ENCODE peak calls at places on chromosomes 11 and 22, in ten cellular contexts. O, X, M, Q, R, S, K, W, J and D are unnamed samples. For H3K36me3, the result is how much of the 10 kb centered on the place peaks cover.

GRCh38 chr11:124748100-124748418 is 4.0 kb downstream of the VSIG2 start:
- DNase-seq in J (no peak), O (no peak), X (no peak), K (no peak), S (no peak), Q (no peak), R (no peak), W (no peak), M (no peak), D (no peak)

GRCh38 chr22:45582236-45582954 is 79.7 kb downstream of the FBLN1 start:
- DNase-seq in R (no peak), J (no peak), Q (peak), M (no peak), X (no peak), O (no peak), K (no peak), S (no peak), W (no peak), D (no peak)

GRCh38 chr22:29458551-29458950 is 20.2 kb downstream of the RFPL1 start:
- DNase-seq in Q (no peak), O (no peak), X (no peak), W (no peak), R (no peak), S (no peak), M (no peak), J (no peak), K (no peak), D (no peak)

GRCh38 chr11:10087621-10088225 is 206.3 kb downstream of the SBF2 start:
- DNase-seq in K (no peak), J (no peak), W (no peak), X (no peak), Q (no peak), S (no peak), O (no peak), R (no peak), M (no peak), D (no peak)

GRCh38 chr22:35152316-35152715 is 86.4 kb downstream of the ISX start:
- DNase-seq in X (no peak), J (no peak), K (no peak), O (no peak), W (no peak), M (no peak), Q (peak), R (no peak), S (no peak), D (no peak)

GRCh38 chr11:60631939-60632338 is 67.5 kb upstream of the MS4A8 start:
- DNase-seq in Q (no peak), O (no peak), S (no peak), W (no peak), X (no peak), J (no peak), R (no peak), M (no peak), K (no peak), D (no peak)

GRCh38 chr11:60504219-60504618 is 11.0 kb upstream of the MS4A13 start:
- DNase-seq in K (no peak), S (peak), O (no peak), Q (no peak), J (no peak), R (no peak), W (no peak), X (no peak), M (no peak), D (no peak)

GRCh38 chr11:44286268-44286880 is 23.6 kb downstream of the ALX4 start:
- DNase-seq in M (peak), R (peak), S (peak), O (peak), Q (peak), J (no peak), W (no peak), K (peak), X (no peak), D (peak)

GRCh38 chr22:36334838-36335603 is 52.7 kb downstream of the MYH9 start:
- DNase-seq in K (peak), X (no peak), R (no peak), M (no peak), W (no peak), O (peak), J (no peak), S (no peak), Q (peak), D (peak)

GRCh38 chr11:117382746-117383145 is 55.1 kb downstream of the CEP164 start:
- DNase-seq in X (no peak), O (no peak), W (no peak), M (no peak), R (no peak), S (no peak), K (no peak), Q (no peak), J (no peak), D (no peak)

GRCh38 chr22:34760276-34761008 is 305.5 kb upstream of the ISX start:
- DNase-seq in Q (no peak), K (no peak), M (no peak), R (no peak), O (peak), S (no peak), X (no peak), W (no peak), J (no peak), D (no peak)

GRCh38 chr11:30879322-30880020 is 293.3 kb upstream of the MPPED2 start:
- DNase-seq in O (no peak), W (no peak), S (no peak), J (no peak), M (no peak), R (no peak), K (no peak), X (no peak), Q (no peak), D (no peak)

GRCh38 chr11:11731311-11732083 is 109.7 kb upstream of the GALNT18 start:
- DNase-seq in M (no peak), K (peak), S (no peak), Q (no peak), X (no peak), R (no peak), W (no peak), O (peak), J (no peak), D (no peak)

GRCh38 chr11:128492903-128493569 is 94.3 kb downstream of the ETS1 start:
- DNase-seq in X (no peak), M (no peak), J (no peak), Q (no peak), K (no peak), R (no peak), O (no peak), W (no peak), S (no peak), D (no peak)

GRCh38 chr11:73295259-73295995 is 12.6 kb upstream of the ARHGEF17 start:
- DNase-seq in J (peak), W (peak), O (peak), M (peak), K (peak), S (peak), X (peak), R (peak), Q (peak), D (peak)

GRCh38 chr11:11895672-11896071 is 53.9 kb downstream of the USP47 start:
- DNase-seq in S (no peak), O (no peak), K (peak), W (no peak), M (no peak), J (no peak), X (no peak), Q (no peak), R (no peak), D (no peak)

GRCh38 chr11:112400615-112401014 is 140.0 kb upstream of the PLET1 start:
- DNase-seq in X (no peak), M (no peak), K (no peak), S (no peak), W (no peak), R (no peak), O (no peak), J (no peak), Q (no peak), D (no peak)

GRCh38 chr11:13929551-13929950 is 33.0 kb upstream of the SPON1 start:
- DNase-seq in Q (no peak), M (no peak), X (no peak), W (no peak), O (no peak), J (no peak), R (no peak), K (no peak), S (no peak), D (no peak)

GRCh38 chr22:22770280-22770871 is 117.2 kb upstream of the IGLL5 start:
- DNase-seq in S (peak), W (no peak), M (no peak), K (no peak), J (no peak), Q (no peak), R (no peak), X (no peak), O (peak), D (peak)

GRCh38 chr11:2386591-2386990 is 9.5 kb downstream of the CD81 start:
- DNase-seq in K (no peak), S (no peak), J (no peak), O (no peak), W (no peak), R (no peak), Q (peak), M (no peak), X (no peak), D (no peak)

GRCh38 chr22:20430101-20430640 is 7.5 kb downstream of the SCARF2 start:
- DNase-seq in K (no peak), W (no peak), Q (peak), J (no peak), R (peak), O (no peak), S (no peak), M (no peak), X (no peak), D (no peak)

GRCh38 chr22:47826016-47826415 is 1063.6 kb downstream of the TBC1D22A start:
- DNase-seq in M (no peak), Q (no peak), K (no peak), J (no peak), S (no peak), W (peak), X (no peak), R (no peak), O (no peak), D (no peak)

GRCh38 chr11:11620966-11621880 is 582 bp downstream of the GALNT18 start:
- DNase-seq in W (peak), S (peak), J (peak), M (peak), O (peak), K (peak), X (peak), R (no peak), Q (peak), D (peak)

GRCh38 chr22:50262460-50262911 is 1.0 kb upstream of the MAPK12 start:
- DNase-seq in X (no peak), J (no peak), O (no peak), W (no peak), M (no peak), Q (no peak), S (no peak), R (no peak), K (no peak), D (no peak)

GRCh38 chr22:35337932-35338331 is 38.2 kb downstream of the TOM1 start:
- DNase-seq in K (no peak), R (no peak), S (no peak), O (no peak), M (no peak), Q (no peak), W (no peak), J (no peak), X (no peak), D (no peak)

GRCh38 chr22:49235463-49236300 is 592.0 kb downstream of the BRD1 start:
- DNase-seq in J (no peak), S (peak), M (no peak), Q (peak), W (peak), O (no peak), K (no peak), X (no peak), R (no peak), D (peak)

GRCh38 chr22:25153961-25154685 is 45.5 kb upstream of the CRYBB3 start:
- DNase-seq in Q (no peak), W (peak), J (peak), S (peak), K (no peak), M (peak), R (no peak), X (peak), O (peak), D (no peak)

DNA sequence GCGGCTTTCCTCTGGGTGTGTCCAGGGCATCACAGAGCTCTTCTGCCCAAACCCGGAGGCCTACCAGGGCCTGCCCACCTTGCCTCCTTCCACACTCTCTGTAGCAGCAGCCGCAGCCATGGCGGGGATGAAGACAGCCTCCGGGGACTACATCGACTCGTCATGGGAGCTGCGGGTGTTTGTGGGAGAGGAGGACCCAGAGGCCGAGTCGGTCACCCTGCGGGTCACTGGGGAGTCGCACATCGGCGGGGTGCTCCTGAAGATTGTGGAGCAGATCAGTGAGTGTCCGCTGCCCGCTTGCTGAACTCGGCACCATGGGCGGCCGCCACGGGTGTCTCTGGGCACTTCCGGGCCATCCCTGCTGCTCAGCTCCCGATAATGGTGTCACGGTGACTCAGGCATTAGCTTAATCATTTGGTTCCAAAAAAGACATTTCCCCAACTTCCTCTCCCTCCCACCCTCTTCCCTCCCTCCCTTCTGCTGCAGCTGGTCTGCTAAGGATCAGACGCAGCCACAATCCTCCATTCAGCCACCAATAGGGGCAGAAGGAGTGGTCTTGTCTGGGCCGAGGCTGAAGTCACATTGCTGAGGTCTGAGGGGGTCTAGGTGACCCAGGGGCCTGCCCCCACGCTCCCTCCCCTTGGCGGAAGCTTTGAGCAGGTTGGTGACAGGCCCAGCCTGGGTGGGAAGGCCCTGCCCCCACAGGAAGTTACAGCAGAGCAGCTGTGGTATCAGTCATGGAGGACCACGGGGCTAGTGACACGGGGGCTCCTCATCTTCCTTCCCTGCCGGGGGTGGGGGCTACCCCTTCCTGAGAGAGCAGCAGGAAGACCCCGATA is 945 bp downstream of the FERMT3 start:
- DNase-seq in R (peak), M (peak), O (no peak), Q (peak), X (peak), W (peak), S (peak), J (peak), K (peak), D (peak)
- H3K36me3 ChIP-seq in R (under half), M (under half), O (under half), Q (under half), X (under half), W (under half), S (under half), J (under half), K (under half), D (under half)

GRCh38 chr22:23823331-23823791 is 15.4 kb downstream of the DERL3 start:
- DNase-seq in X (no peak), S (no peak), K (no peak), Q (peak), M (no peak), O (peak), R (peak), W (no peak), J (no peak), D (no peak)
- H3K36me3 ChIP-seq in X (half or more), S (under half), K (half or more), Q (under half), M (under half), O (under half), R (half or more), W (half or more), J (under half), D (under half)

DNA sequence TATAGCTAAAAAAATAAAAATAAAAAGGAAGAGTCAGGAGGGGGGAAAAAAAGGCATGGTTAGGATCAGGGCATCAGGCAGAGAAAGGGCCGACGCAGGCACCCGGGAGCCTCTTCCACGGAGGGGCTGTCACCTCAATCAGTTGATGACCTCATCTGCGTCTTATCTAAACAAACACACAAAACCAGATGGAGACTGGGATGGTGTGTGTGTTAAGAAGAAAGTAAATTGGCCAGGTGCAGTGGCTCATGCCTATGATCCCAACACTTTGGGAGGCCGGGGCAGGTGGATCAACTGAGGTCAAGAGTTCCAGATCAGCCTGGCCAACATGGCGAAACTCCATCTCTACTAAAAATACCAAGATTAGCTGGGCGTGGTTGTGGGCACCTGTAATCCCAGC is 63.6 kb downstream of the DHCR7 start:
- DNase-seq in O (no peak), K (no peak), R (no peak), S (no peak), Q (no peak), M (no peak), J (no peak), W (no peak), X (no peak), D (no peak)
- H3K36me3 ChIP-seq in O (under half), K (under half), R (under half), S (under half), Q (under half), M (under half), J (under half), W (under half), X (under half), D (under half)

DNA sequence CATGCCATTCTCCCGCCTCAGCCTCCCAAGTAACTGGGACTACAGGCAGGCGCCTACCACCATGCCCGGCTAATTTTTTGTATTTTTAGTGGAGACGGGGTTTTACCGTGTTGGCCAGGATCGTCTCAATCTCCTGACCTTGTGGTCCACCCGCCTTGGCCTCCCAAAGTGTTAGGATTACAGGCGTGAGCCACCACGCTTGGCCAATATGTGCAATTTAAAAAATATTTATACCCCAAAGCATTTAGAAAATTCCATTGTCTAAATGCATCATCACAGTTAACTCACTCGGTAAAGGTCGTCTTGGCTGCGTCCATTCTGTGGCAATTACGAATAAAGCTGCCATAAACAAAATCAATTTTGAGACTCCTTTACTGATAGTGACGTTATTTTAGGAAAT is 36.2 kb downstream of the EP300 start:
- DNase-seq in X (no peak), R (no peak), O (no peak), J (no peak), W (no peak), K (no peak), S (no peak), Q (no peak), M (no peak), D (no peak)
- H3K36me3 ChIP-seq in X (half or more), R (half or more), O (under half), J (half or more), W (half or more), K (half or more), S (half or more), Q (under half), M (under half), D (under half)

GRCh38 chr22:33000342-33001280 is 57.6 kb downstream of the SYN3 start:
- DNase-seq in W (peak), Q (no peak), J (peak), S (peak), R (peak), O (peak), M (peak), K (peak), X (peak), D (peak)
- H3K36me3 ChIP-seq in W (under half), Q (under half), J (under half), S (under half), R (under half), O (under half), M (under half), K (under half), X (under half), D (under half)

GRCh38 chr11:93737904-93738612 is 3.2 kb downstream of the TAF1D start:
- DNase-seq in Q (no peak), M (no peak), J (no peak), X (no peak), S (no peak), R (no peak), O (peak), K (peak), W (no peak), D (no peak)

GRCh38 chr11:93736129-93736528 is 5.2 kb downstream of the TAF1D start:
- DNase-seq in M (no peak), Q (no peak), W (no peak), J (no peak), K (peak), X (no peak), R (no peak), S (no peak), O (no peak), D (no peak)

GRCh38 chr11:93734427-93735222 is 6.7 kb downstream of the TAF1D start:
- DNase-seq in J (no peak), S (no peak), W (no peak), O (no peak), K (no peak), X (no peak), M (no peak), Q (no peak), R (no peak), D (no peak)

GRCh38 chr11:93733474-93733873 is 7.8 kb downstream of the TAF1D start:
- DNase-seq in J (no peak), S (no peak), Q (no peak), K (no peak), M (no peak), X (no peak), R (no peak), W (no peak), O (peak), D (no peak)

DNA sequence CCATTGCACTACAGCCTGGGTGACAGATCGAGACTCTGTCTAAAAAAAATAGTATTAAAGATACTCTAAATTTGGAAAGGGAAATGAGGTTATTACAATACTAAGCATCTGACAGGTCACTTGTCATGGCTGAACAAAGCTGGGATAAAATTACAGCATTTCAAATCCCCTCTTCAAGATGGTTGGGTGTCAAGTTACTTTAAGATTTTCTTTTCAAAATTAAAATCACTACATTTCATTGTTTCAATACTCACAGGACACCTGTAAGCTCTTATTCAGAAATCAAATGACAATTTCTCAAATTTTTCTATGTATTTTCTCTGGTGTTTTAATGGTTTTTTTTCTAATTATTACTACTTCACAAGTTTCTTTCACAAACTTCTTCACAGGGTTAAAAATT is 5.7 kb downstream of the TAF1D start:
- DNase-seq in X (no peak), O (no peak), Q (no peak), J (no peak), K (no peak), R (no peak), W (no peak), M (no peak), S (no peak), D (no peak)
- H3K36me3 ChIP-seq in X (half or more), O (half or more), Q (under half), J (half or more), K (under half), R (half or more), W (half or more), M (under half), S (half or more), D (half or more)

GRCh38 chr11:70415176-70415575 is 16.8 kb downstream of the CTTN start:
- DNase-seq in K (peak), O (peak), J (no peak), W (no peak), Q (no peak), R (no peak), M (no peak), X (no peak), S (no peak), D (peak)
- H3K36me3 ChIP-seq in K (half or more), O (under half), J (half or more), W (half or more), Q (under half), R (half or more), M (under half), X (half or more), S (half or more), D (under half)